ENCODE peak calls at places on chromosome 11, in ten cellular contexts. X is IMR-90, Q is PC-3, I is AG04450, L is endodermal cell, K is mucosa of descending colon, M is lower lobe of right lung, B is astrocyte of the spinal cord, O is cardiac fibroblast, W is fibroblast of lung. D is an unnamed sample.

GRCh38 chr11:109547356-109548027 is 125.5 kb downstream of the C11orf87 start:
- DNase-seq in X (peak; percentile 56), Q (peak; percentile 78), I (peak; percentile 27), L (peak; percentile 45), K (no peak), M (peak; percentile 32), B (peak; percentile 75), O (peak; percentile 73), W (peak; percentile 63), D (no peak)

GRCh38 chr11:100827934-100828661 is 141.0 kb downstream of the ARHGAP42 start:
- DNase-seq in X (peak; percentile 84), Q (peak; percentile 97), I (peak; percentile 51), L (peak; percentile 86), K (no peak), M (no peak), B (peak; percentile 90), O (peak; percentile 35), W (peak; percentile 55), D (no peak)

GRCh38 chr11:119728226-119728626 is 774 bp downstream of the NECTIN1 start:
- DNase-seq in X (no peak), Q (peak; percentile 39), I (no peak), L (peak; percentile 73), K (peak; percentile 64), M (no peak), B (no peak), O (peak; percentile 13), W (no peak), D (no peak)

GRCh38 chr11:96054870-96055705 is 131.2 kb upstream of the MTMR2 start:
- DNase-seq in X (peak; percentile 64), Q (peak; percentile 77), I (no peak), L (no peak), K (no peak), M (no peak), B (peak; percentile 70), O (peak; percentile 73), W (peak; percentile 74), D (no peak)

GRCh38 chr11:121033635-121034034 is 9.7 kb downstream of the TBCEL start:
- DNase-seq in X (no peak), Q (no peak), I (no peak), L (no peak), K (no peak), M (no peak), B (no peak), O (no peak), W (no peak), D (no peak)

GRCh38 chr11:121670792-121671275 is 218.1 kb upstream of the SORL1-AS1 start:
- DNase-seq in X (no peak), Q (no peak), I (no peak), L (no peak), K (no peak), M (no peak), B (peak; percentile 39), O (no peak), W (no peak), D (no peak)

GRCh38 chr11:66847461-66848232 is 4.4 kb downstream of the RCE1 start:
- DNase-seq in X (no peak), Q (no peak), I (no peak), L (peak; percentile 45), K (no peak), M (no peak), B (no peak), O (no peak), W (no peak), D (no peak)

GRCh38 chr11:92035488-92035887 is 189.1 kb upstream of the FAT3 start:
- DNase-seq in X (no peak), Q (peak; percentile 70), I (no peak), L (no peak), K (no peak), M (no peak), B (no peak), O (no peak), W (no peak), D (no peak)

GRCh38 chr11:26127336-26127735 is 204.6 kb upstream of the ANO3 start:
- DNase-seq in X (no peak), Q (no peak), I (no peak), L (no peak), K (no peak), M (no peak), B (no peak), O (no peak), W (no peak), D (no peak)

GRCh38 chr11:44658451-44658850 is 68.3 kb upstream of the TSPAN18 start:
- DNase-seq in X (peak; percentile 13), Q (peak; percentile 25), I (no peak), L (peak; percentile 76), K (no peak), M (no peak), B (no peak), O (peak; percentile 26), W (no peak), D (no peak)

GRCh38 chr11:17771415-17771814 is 36.8 kb downstream of the KCNC1 start:
- DNase-seq in X (no peak), Q (no peak), I (no peak), L (no peak), K (no peak), M (no peak), B (no peak), O (no peak), W (no peak), D (no peak)

GRCh38 chr11:102139081-102139498 is 28.8 kb downstream of the YAP1 start:
- DNase-seq in X (peak; percentile 93), Q (peak; percentile 89), I (peak; percentile 57), L (no peak), K (no peak), M (no peak), B (peak; percentile 90), O (peak; percentile 69), W (peak; percentile 95), D (no peak)

DNA sequence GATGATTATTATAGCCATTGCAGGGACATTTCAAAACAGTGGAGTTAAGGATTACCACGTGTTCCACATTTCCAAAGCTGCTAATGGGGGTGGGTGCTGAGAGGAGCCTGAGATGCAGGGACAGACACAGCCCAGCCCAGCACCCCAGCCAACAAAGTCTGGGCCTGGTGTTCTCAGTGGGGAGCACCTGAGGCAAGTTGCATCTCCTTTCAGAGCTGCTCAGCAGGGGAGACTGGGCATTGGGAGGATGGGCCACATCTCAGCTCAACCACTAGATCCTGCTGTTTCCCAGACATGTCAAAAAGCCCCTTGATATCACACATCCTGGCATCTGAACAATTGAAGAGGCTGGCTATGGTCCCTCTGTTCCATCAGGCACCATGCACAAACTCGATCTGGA is 458.0 kb upstream of the KIRREL3 start:
- DNase-seq in X (no peak), Q (no peak), I (no peak), L (peak; percentile 55), K (no peak), M (no peak), B (no peak), O (no peak), W (no peak), D (no peak)
- TF ChIP-seq CTCF in X (no peak), Q (no peak), I (no peak), L (no peak), K (no peak), M (no peak), B (no peak), O (no peak), W (no peak), D (no peak)

DNA sequence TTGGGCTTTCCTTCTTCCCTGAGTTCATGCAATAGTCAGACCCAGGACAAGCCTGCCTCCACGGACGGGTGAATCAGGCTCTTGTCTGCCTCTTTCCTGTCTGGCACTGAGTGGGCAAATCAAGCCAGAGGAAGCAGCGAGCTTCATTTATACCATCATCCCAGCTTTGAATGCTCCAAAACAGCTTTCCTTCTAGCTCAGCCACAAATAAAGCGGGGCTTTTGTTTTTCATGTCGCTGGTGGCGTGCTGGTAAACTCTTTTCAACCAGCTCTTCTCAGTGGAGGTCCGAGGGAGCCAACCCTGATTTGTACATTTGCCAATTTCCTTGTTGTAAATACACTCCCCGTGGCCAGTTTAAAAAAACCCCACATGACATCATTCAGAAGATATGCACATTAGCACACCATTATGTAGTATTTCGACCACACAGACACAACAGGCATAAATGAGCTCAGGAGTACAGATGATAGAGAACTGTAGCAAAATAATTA is 8.6 kb downstream of the C11orf91 start:
- DNase-seq in X (peak; percentile 98), Q (peak; percentile 96), I (peak; percentile 91), L (no peak), K (no peak), M (no peak), B (peak; percentile 98), O (peak; percentile 97), W (peak; percentile 96), D (no peak)
- TF ChIP-seq CTCF in X (no peak), Q (no peak), I (no peak), L (no peak), K (no peak), M (no peak), B (no peak), O (no peak), W (no peak), D (no peak)

DNA sequence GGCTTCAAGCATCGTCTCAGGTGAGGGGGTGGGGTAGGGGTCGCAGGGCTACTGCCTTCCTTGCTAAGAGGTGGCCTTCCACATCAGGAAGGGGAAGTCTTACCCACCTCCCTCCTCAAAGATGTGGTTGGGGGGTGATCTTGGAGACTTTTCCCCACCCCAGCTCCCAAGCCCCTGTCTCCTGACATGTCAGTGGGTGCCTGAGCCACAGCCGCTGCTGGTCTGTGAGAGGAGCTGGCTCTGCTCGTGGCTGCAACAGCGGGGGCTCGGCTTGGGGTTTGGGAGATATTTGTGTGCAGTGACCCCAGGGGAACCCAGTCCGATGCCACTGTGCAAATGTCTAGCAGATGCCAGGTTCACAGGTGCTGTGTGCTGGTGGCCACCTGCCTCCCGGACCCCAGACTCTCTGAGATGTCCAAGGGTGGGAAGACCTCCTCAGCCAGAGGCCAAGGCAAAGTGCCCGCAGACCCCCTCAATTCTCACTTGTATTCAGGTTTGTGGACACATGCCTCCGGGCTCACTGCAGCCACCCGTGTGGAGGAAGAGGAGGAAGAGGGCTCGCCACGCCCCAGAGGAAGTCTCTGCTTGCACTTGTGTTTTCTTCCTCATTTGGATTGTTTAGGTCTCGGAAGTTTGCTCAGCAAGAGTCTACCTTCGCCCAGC is 1.9 kb downstream of the KCNQ1 start:
- DNase-seq in X (no peak), Q (no peak), I (no peak), L (no peak), K (peak; percentile 52), M (peak; percentile 81), B (no peak), O (no peak), W (no peak), D (no peak)
- TF ChIP-seq CTCF in X (no peak), Q (no peak), I (no peak), L (no peak), K (no peak), M (no peak), B (no peak), O (no peak), W (no peak), D (no peak)

DNA sequence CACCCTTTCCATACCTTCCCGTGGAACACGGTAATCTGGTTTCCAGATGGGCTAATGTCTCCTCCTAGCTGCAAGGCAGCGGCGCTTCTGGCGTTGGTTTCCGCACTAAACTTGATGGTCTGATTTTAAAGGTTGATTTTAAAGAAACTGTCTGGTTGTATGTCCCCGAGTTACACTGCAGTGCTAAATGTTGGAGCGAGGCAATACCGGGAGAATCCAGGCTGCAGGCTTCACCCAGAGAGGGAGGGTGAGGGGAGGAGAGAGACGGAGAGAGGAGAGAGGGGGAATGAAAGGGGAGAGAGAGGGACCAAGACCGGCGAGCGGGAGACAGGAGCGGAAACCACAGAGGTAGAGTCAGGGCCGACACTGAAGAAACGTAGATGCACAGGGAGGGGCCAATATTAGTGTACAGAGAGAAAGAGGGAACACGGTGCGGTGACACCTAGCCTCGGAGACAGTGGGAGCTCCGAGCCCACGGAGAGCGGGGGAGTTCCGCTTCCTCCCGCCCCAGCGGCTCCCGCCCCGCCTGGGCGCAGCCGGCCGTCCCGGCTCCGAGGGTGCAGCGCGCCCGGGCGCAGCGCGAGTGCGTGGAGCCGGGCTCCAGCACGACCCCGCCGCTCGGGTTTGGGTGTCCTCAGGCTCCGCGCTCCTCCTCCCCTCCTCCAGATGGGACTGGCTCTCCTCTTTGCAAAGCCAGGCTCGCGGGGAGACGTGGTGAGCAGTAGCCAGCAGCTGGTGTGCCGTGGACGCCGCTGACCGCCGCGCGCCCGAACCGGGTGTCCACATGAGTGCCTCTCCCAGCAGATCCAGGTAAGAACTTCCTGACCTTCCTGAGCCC is 71.9 kb upstream of the GRAMD1B start:
- DNase-seq in X (peak; percentile 2), Q (peak; percentile 38), I (no peak), L (peak; percentile 72), K (peak; percentile 22), M (no peak), B (peak; percentile 16), O (peak; percentile 5), W (peak; percentile 0), D (no peak)
- TF ChIP-seq CTCF in X (peak; percentile 4), Q (peak; percentile 39), I (no peak), L (peak; percentile 50), K (no peak), M (no peak), B (peak; percentile 14), O (no peak), W (no peak), D (no peak)

D was measured in CD14-positive monocyte.